ENCODE peak calls at places on chromosomes 3 and 15, in four cellular contexts. V is GM12878, D is HepG2, Z is H1. F is an unnamed sample.
A peak's percentile ranks its signal among the peaks of the same experiment; 100 is the strongest.

GRCh38 chr15:83446904-83447708 is at the start of gene SH3GL3:
- DNase-seq in V (no peak), D (no peak), Z (peak; percentile 85), F (peak; percentile 79)

GRCh38 chr3:77460326-77460725 is 420.4 kb downstream of the ROBO2 start:
- DNase-seq in V (no peak), D (no peak), Z (no peak), F (peak; percentile 2)

GRCh38 chr3:142817897-142818296 is 71.0 kb downstream of the PCOLCE2 start:
- DNase-seq in V (no peak), D (no peak), Z (no peak), F (no peak)

GRCh38 chr3:184337315-184337714 is at the start of gene FAM131A:
- DNase-seq in V (no peak), D (no peak), Z (no peak), F (no peak)

GRCh38 chr15:65304393-65305143 is at the start of gene RNU5B-1:
- DNase-seq in V (peak; percentile 96), D (peak; percentile 93), Z (peak; percentile 81), F (peak; percentile 86)

GRCh38 chr15:70507772-70508351 is 255.5 kb downstream of the UACA start:
- DNase-seq in V (no peak), D (peak; percentile 70), Z (no peak), F (no peak)

GRCh38 chr15:36808401-36809160 is 229.2 kb downstream of the CDIN1 start:
- DNase-seq in V (no peak), D (peak; percentile 3), Z (no peak), F (no peak)

GRCh38 chr3:111315911-111316310 is 226.1 kb upstream of the CD96 start:
- DNase-seq in V (no peak), D (no peak), Z (no peak), F (no peak)

GRCh38 chr3:182793663-182794454 is 555 bp downstream of the ATP11B start:
- DNase-seq in V (no peak), D (peak; percentile 3), Z (peak; percentile 77), F (peak; percentile 15)

GRCh38 chr3:194277547-194278091 is 73.5 kb downstream of the CPN2 start:
- DNase-seq in V (no peak), D (no peak), Z (no peak), F (no peak)

GRCh38 chr15:42306681-42307080 is 33.4 kb upstream of the TMEM87A start:
- DNase-seq in V (no peak), D (no peak), Z (no peak), F (no peak)

GRCh38 chr15:29003446-29004233 is 117.9 kb downstream of the APBA2 start:
- DNase-seq in V (no peak), D (no peak), Z (no peak), F (no peak)

GRCh38 chr3:49700453-49701128 is 11.2 kb downstream of the RNF123 start:
- DNase-seq in V (no peak), D (no peak), Z (peak; percentile 71), F (no peak)

GRCh38 chr15:75620043-75620775 is 5.3 kb downstream of the SNUPN start:
- DNase-seq in V (no peak), D (no peak), Z (no peak), F (no peak)

GRCh38 chr3:20537234-20537633 is 351.2 kb upstream of the SGO1 start:
- DNase-seq in V (no peak), D (no peak), Z (no peak), F (no peak)

GRCh38 chr3:16768956-16769355 is 115.8 kb upstream of the PLCL2 start:
- DNase-seq in V (no peak), D (no peak), Z (no peak), F (peak; percentile 81)

GRCh38 chr3:195914648-195915473 is 6.5 kb upstream of the TNK2 start:
- DNase-seq in V (peak; percentile 66), D (peak; percentile 91), Z (peak; percentile 97), F (peak; percentile 93)

GRCh38 chr3:186411994-186412393 is 50.0 kb upstream of the DGKG start:
- DNase-seq in V (no peak), D (no peak), Z (no peak), F (no peak)

GRCh38 chr15:31387483-31388118 is 61.0 kb downstream of the KLF13 start:
- DNase-seq in V (no peak), D (no peak), Z (no peak), F (no peak)

GRCh38 chr15:68806220-68807105 is 14.2 kb downstream of the ANP32A start:
- DNase-seq in V (no peak), D (no peak), Z (peak; percentile 39), F (no peak)

GRCh38 chr15:87368511-87368910 is 888.0 kb downstream of the NTRK3 start:
- DNase-seq in V (no peak), D (no peak), Z (no peak), F (no peak)

GRCh38 chr3:190345878-190346277 is 23.6 kb upstream of the CLDN1 start:
- DNase-seq in V (no peak), D (no peak), Z (no peak), F (no peak)

GRCh38 chr15:57567909-57568308 is 23.8 kb upstream of the MYZAP start:
- DNase-seq in V (no peak), D (no peak), Z (no peak), F (no peak)

GRCh38 chr3:64300790-64301423 is 75.6 kb upstream of the PRICKLE2 start:
- DNase-seq in V (no peak), D (no peak), Z (no peak), F (no peak)

GRCh38 chr3:25432191-25432720 is 4.2 kb downstream of the RARB start:
- DNase-seq in V (no peak), D (no peak), Z (no peak), F (no peak)

GRCh38 chr3:169948559-169949371 is 17.8 kb upstream of the SEC62 start:
- DNase-seq in V (no peak), D (no peak), Z (no peak), F (no peak)

GRCh38 chr3:79729096-79729495 is 38.7 kb downstream of the ROBO1 start:
- DNase-seq in V (no peak), D (no peak), Z (no peak), F (no peak)

GRCh38 chr3:152229692-152230091 is 39.0 kb upstream of the MBNL1 start:
- DNase-seq in V (no peak), D (peak; percentile 18), Z (no peak), F (no peak)

GRCh38 chr3:95289295-95289694 is 1226.4 kb downstream of the NSUN3 start:
- DNase-seq in V (no peak), D (no peak), Z (no peak), F (no peak)

GRCh38 chr3:9946112-9947024 is 5.8 kb downstream of the PRRT3 start:
- DNase-seq in V (no peak), D (peak; percentile 74), Z (peak; percentile 89), F (peak; percentile 83)

GRCh38 chr3:178455966-178456365 is 80.3 kb upstream of the KCNMB2 start:
- DNase-seq in V (no peak), D (no peak), Z (no peak), F (no peak)

GRCh38 chr3:9279959-9280358 is 30.5 kb upstream of the SRGAP3 start:
- DNase-seq in V (no peak), D (no peak), Z (no peak), F (no peak)

GRCh38 chr3:173789530-173789929 is 392.0 kb downstream of the NLGN1 start:
- DNase-seq in V (no peak), D (no peak), Z (no peak), F (no peak)

GRCh38 chr15:63917588-63918316 is 84.0 kb upstream of the HERC1 start:
- DNase-seq in V (no peak), D (no peak), Z (no peak), F (no peak)

DNA sequence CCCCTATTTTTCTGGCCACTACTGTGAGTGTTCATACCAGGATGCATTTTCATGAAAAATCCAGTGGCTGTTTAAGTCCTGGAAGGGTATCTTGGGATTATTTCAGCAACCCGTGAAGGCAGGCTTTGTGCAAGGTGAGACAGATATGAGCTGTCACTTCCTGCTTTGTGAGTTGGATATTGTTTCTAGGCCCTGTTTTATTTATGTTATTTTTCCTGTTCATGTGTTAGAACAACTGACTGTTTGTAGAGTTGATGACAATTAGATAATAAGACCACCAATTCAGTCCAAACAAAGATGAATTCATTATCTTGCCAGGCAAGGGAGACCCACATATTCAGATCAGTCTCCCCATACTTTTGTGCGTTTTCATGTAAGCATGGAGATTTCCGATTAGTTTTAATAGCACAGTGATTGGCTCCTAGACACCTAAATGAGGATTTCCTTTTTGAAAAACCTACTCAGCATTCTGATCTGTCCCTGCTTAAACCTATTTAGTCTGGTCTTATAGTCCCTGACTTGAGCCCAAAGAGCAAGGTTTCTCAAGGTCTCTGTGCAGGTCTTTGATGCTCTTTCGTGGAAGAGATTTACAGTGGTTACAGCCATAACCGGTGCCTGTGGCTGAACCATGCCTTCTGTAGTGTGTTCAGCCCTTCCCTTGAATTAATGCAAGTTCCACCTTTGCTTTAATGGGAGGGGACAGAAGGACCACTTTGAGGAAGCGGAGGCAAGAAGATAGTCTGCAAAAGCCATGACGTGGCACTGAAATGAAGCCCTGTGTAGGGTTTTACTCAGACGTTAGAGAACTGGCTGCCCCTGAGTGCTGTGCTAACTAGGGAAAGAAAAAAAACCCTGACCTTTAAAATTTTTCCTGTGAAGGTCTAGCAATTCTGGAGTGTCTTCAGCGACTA is 42.8 kb downstream of the ZBTB38 start:
- DNase-seq in V (no peak), D (no peak), Z (no peak), F (no peak)
- TF ChIP-seq ZNF274 in V (no peak), D (no peak), Z (no peak), F (no peak)

DNA sequence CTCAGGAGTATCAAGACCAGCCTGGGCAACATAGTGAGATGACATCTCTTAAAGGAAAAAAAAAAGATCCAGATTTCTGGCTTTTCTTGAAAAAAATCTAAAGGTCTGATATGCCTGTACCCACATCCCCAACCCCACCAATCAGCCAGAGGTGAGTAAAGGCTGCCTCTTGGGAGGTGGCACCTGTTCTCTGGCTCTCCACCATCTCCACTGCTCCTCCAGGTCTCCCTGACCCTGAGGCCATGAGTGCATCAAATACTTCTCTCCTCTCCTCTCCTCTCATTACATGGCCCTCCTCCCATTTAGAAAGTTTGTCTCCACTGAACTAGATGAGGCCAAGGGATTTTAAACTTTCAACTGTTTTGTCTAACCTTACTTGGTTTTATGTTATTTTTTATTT is 5.2 kb downstream of the SIAH2 start:
- DNase-seq in V (no peak), D (no peak), Z (no peak), F (no peak)
- TF ChIP-seq SUZ12 in V (no peak), D (no peak), Z (no peak), F (no peak)

GRCh38 chr3:43496740-43497375 is 125.0 kb downstream of the ANO10 start:
- DNase-seq in V (no peak), D (no peak), Z (no peak), F (no peak)

GRCh38 chr3:43503067-43503728 is 118.6 kb downstream of the ANO10 start:
- DNase-seq in V (no peak), D (peak; percentile 15), Z (no peak), F (no peak)

GRCh38 chr3:43497405-43497804 is 124.4 kb downstream of the ANO10 start:
- DNase-seq in V (no peak), D (no peak), Z (no peak), F (no peak)

GRCh38 chr3:43499256-43499655 is 122.6 kb downstream of the ANO10 start:
- DNase-seq in V (no peak), D (no peak), Z (no peak), F (no peak)

GRCh38 chr3:43497905-43498365 is 123.9 kb downstream of the ANO10 start:
- DNase-seq in V (no peak), D (no peak), Z (no peak), F (no peak)
- TF ChIP-seq ZNF274 in V (no peak), D (no peak), Z (no peak), F (no peak)

DNA sequence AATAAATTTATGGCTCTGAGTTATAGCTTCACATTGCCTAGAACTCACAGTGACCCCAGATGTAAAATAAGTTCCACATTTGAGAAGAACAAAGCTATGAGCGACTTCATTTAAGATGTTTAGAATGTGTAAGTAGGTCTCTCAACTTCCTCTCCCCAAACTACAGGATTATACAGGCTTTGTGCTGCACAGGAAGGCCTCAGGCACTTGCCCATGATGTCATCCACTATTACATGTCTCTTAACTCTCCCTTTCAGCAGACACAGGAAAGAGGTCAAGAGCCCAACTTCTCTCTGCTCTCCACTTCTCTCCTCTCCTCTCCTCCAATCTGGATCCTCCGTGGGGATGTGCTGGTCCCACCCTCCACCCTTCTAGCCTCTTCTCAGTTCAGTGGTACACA is 92.8 kb downstream of the DUT start:
- DNase-seq in V (no peak), D (no peak), Z (no peak), F (no peak)
- TF ChIP-seq SUZ12 in V (no peak), D (no peak), Z (no peak), F (no peak)

F was measured in NT2/D1.